ENCODE peak calls at places on chromosomes 11 and 22, in six cellular contexts. L is AG04450, H is stomach, G is spleen, A is fibroblast of lung, X is A673. C is an unnamed sample.
A peak's percentile ranks its signal among the peaks of the same experiment; 100 is the strongest.

GRCh38 chr22:42931421-42932196 is 74.5 kb upstream of the ARFGAP3 start:
- DNase-seq in L (no peak), H (no peak), G (peak; percentile 86), A (no peak), X (no peak), C (no peak)

GRCh38 chr22:28283025-28283654 is 364.1 kb upstream of the PITPNB start:
- DNase-seq in L (no peak), H (no peak), G (no peak), A (peak; percentile 52), X (peak; percentile 15), C (no peak)

GRCh38 chr22:49918911-49919881 is 762 bp downstream of the CRELD2 start:
- DNase-seq in L (no peak), H (no peak), G (peak; percentile 79), A (no peak), X (no peak), C (no peak)

GRCh38 chr11:35174666-35175065 is 35.7 kb downstream of the CD44 start:
- DNase-seq in L (peak; percentile 60), H (no peak), G (no peak), A (peak; percentile 84), X (no peak), C (no peak)

GRCh38 chr22:46029574-46030200 is 52.7 kb upstream of the WNT7B start:
- DNase-seq in L (no peak), H (no peak), G (peak; percentile 29), A (no peak), X (no peak), C (no peak)

GRCh38 chr11:11909727-11910126 is 68.0 kb downstream of the USP47 start:
- DNase-seq in L (peak; percentile 65), H (no peak), G (no peak), A (peak; percentile 65), X (no peak), C (no peak)

GRCh38 chr11:32316846-32317525 is 118.4 kb downstream of the WT1 start:
- DNase-seq in L (no peak), H (no peak), G (no peak), A (peak; percentile 24), X (no peak), C (no peak)

GRCh38 chr11:14542384-14542783 is 22.2 kb upstream of the PSMA1 start:
- DNase-seq in L (no peak), H (no peak), G (no peak), A (no peak), X (no peak), C (no peak)

GRCh38 chr11:16034074-16034473 is 322.3 kb downstream of the SOX6 start:
- DNase-seq in L (no peak), H (no peak), G (no peak), A (no peak), X (no peak), C (no peak)

GRCh38 chr11:64141081-64141783 is 24.7 kb downstream of the MACROD1 start:
- DNase-seq in L (no peak), H (no peak), G (no peak), A (no peak), X (no peak), C (no peak)

GRCh38 chr11:60974726-60975125 is 3.2 kb downstream of the CD6 start:
- DNase-seq in L (no peak), H (no peak), G (no peak), A (no peak), X (no peak), C (no peak)

GRCh38 chr11:82756765-82757650 is 23.3 kb upstream of the FAM181B start:
- DNase-seq in L (no peak), H (no peak), G (no peak), A (no peak), X (no peak), C (no peak)

GRCh38 chr11:68204402-68204801 is 8.7 kb downstream of the KMT5B start:
- DNase-seq in L (no peak), H (no peak), G (peak; percentile 11), A (no peak), X (no peak), C (no peak)

GRCh38 chr22:17397756-17398155 is 28.5 kb downstream of the CECR2 start:
- DNase-seq in L (no peak), H (no peak), G (no peak), A (no peak), X (no peak), C (no peak)

GRCh38 chr11:15878756-15879155 is 477.6 kb downstream of the SOX6 start:
- DNase-seq in L (no peak), H (no peak), G (no peak), A (no peak), X (no peak), C (no peak)

GRCh38 chr22:39617342-39617741 is 46.8 kb downstream of the CACNA1I start:
- DNase-seq in L (no peak), H (no peak), G (no peak), A (no peak), X (no peak), C (no peak)
- H3K27me3 ChIP-seq in L (peaks cover 26% of the 10 kb centered on the region), H (peaks cover 89% of the 10 kb centered on the region), G (no peaks in the 10 kb centered on the region), A (no peaks in the 10 kb centered on the region), X (no peaks in the 10 kb centered on the region), C (no peaks in the 10 kb centered on the region)

GRCh38 chr11:1534171-1534570 is 37.9 kb downstream of the DUSP8 start:
- DNase-seq in L (no peak), H (no peak), G (no peak), A (no peak), X (no peak), C (no peak)

GRCh38 chr11:1532606-1533341 is 39.3 kb downstream of the DUSP8 start:
- DNase-seq in L (no peak), H (no peak), G (no peak), A (no peak), X (no peak), C (peak; percentile 74)

GRCh38 chr11:1536065-1536843 is 35.8 kb downstream of the DUSP8 start:
- DNase-seq in L (no peak), H (no peak), G (no peak), A (no peak), X (no peak), C (peak; percentile 14)

GRCh38 chr11:1533342-1533725 is 38.7 kb downstream of the DUSP8 start:
- DNase-seq in L (no peak), H (no peak), G (no peak), A (no peak), X (no peak), C (no peak)

GRCh38 chr11:1534682-1535081 is 37.4 kb downstream of the DUSP8 start:
- DNase-seq in L (no peak), H (no peak), G (no peak), A (no peak), X (no peak), C (no peak)
- H3K4me3 ChIP-seq in L (no peak overlapping the region), H (no peak overlapping the region), G (no peak overlapping the region), A (no peak overlapping the region), X (no peak overlapping the region), C (no peak overlapping the region)

GRCh38 chr22:33129621-33130020 is 71.4 kb upstream of the SYN3 start:
- DNase-seq in L (no peak), H (no peak), G (no peak), A (no peak), X (no peak), C (no peak)

GRCh38 chr22:33130473-33130872 is 72.3 kb upstream of the SYN3 start:
- DNase-seq in L (no peak), H (no peak), G (no peak), A (no peak), X (no peak), C (no peak)

GRCh38 chr22:33124471-33124870 is 66.3 kb upstream of the SYN3 start:
- DNase-seq in L (no peak), H (no peak), G (no peak), A (no peak), X (peak; percentile 9), C (no peak)

GRCh38 chr22:33126881-33127280 is 68.7 kb upstream of the SYN3 start:
- DNase-seq in L (no peak), H (no peak), G (no peak), A (no peak), X (peak; percentile 17), C (peak; percentile 48)
- TF ChIP-seq CTCF in L (no peak), H (no peak), G (no peak), A (no peak), X (no peak), C (peak; percentile 41)

GRCh38 chr22:36925388-36926290 is 12.2 kb downstream of the CSF2RB start:
- DNase-seq in L (no peak), H (no peak), G (peak; percentile 73), A (no peak), X (no peak), C (no peak)
- H3K27me3 ChIP-seq in L (peaks cover 17% of the 10 kb centered on the region), H (peaks cover 91% of the 10 kb centered on the region), G (no peaks in the 10 kb centered on the region), A (peaks cover 8% of the 10 kb centered on the region), X (peaks cover 29% of the 10 kb centered on the region), C (peaks cover 4% of the 10 kb centered on the region)

C was measured in bronchial epithelial cell.